ENCODE peak calls at places on chromosomes 2 and 18, in eight cellular contexts. G, C, A, T, P, K, N and J are unnamed samples.

GRCh38 chr2:186068154-186068826 is 329.7 kb downstream of the FSIP2 start:
- DNase-seq in G (no peak), C (no peak), A (peak), T (no peak), P (no peak), K (no peak), N (no peak), J (no peak)

GRCh38 chr18:75378674-75379315 is 48.7 kb downstream of the SMIM21 start:
- DNase-seq in G (no peak), C (no peak), A (no peak), T (no peak), P (no peak), K (no peak), N (no peak), J (no peak)

GRCh38 chr2:218870984-218871344 is 9.7 kb upstream of the WNT10A start:
- DNase-seq in G (no peak), C (no peak), A (no peak), T (no peak), P (no peak), K (no peak), N (no peak), J (no peak)

GRCh38 chr2:196801986-196802385 is 2.5 kb upstream of the GTF3C3 start:
- DNase-seq in G (no peak), C (no peak), A (no peak), T (no peak), P (no peak), K (no peak), N (no peak), J (no peak)

GRCh38 chr2:3547915-3548314 is 10.2 kb downstream of the RNASEH1 start:
- DNase-seq in G (no peak), C (no peak), A (no peak), T (no peak), P (no peak), K (no peak), N (no peak), J (no peak)

GRCh38 chr18:2906522-2907458 is 60.0 kb downstream of the EMILIN2 start:
- DNase-seq in G (peak), C (peak), A (no peak), T (peak), P (peak), K (no peak), N (no peak), J (peak)

GRCh38 chr18:45449761-45450227 is 165.5 kb upstream of the SLC14A2 start:
- DNase-seq in G (no peak), C (no peak), A (peak), T (no peak), P (no peak), K (peak), N (no peak), J (peak)

GRCh38 chr2:210459925-210460862 is 16.4 kb downstream of the LANCL1 start:
- DNase-seq in G (no peak), C (peak), A (no peak), T (peak), P (no peak), K (no peak), N (no peak), J (no peak)

GRCh38 chr2:107062599-107063196 is 176.7 kb upstream of the ST6GAL2 start:
- DNase-seq in G (no peak), C (no peak), A (no peak), T (no peak), P (no peak), K (no peak), N (no peak), J (no peak)

GRCh38 chr2:235860846-235861245 is 307.3 kb downstream of the GBX2 start:
- DNase-seq in G (no peak), C (no peak), A (no peak), T (no peak), P (no peak), K (no peak), N (no peak), J (no peak)

GRCh38 chr2:145184741-145185671 is 665.1 kb upstream of the ZEB2 start:
- DNase-seq in G (no peak), C (no peak), A (no peak), T (no peak), P (no peak), K (no peak), N (no peak), J (no peak)

GRCh38 chr2:135113322-135113721 is 61.2 kb downstream of the RAB3GAP1 start:
- DNase-seq in G (no peak), C (no peak), A (no peak), T (no peak), P (no peak), K (no peak), N (no peak), J (no peak)

GRCh38 chr2:45706028-45706427 is 54.6 kb downstream of the PRKCE start:
- DNase-seq in G (no peak), C (no peak), A (no peak), T (no peak), P (no peak), K (no peak), N (no peak), J (no peak)

GRCh38 chr2:156329031-156329921 is 3.2 kb downstream of the NR4A2 start:
- DNase-seq in G (no peak), C (no peak), A (no peak), T (no peak), P (no peak), K (no peak), N (no peak), J (no peak)

GRCh38 chr2:183081908-183082307 is 3.4 kb downstream of the DUSP19 start:
- DNase-seq in G (no peak), C (no peak), A (no peak), T (no peak), P (no peak), K (no peak), N (peak), J (no peak)

GRCh38 chr2:167240671-167241070 is 352.4 kb downstream of the XIRP2 start:
- DNase-seq in G (no peak), C (no peak), A (no peak), T (no peak), P (no peak), K (no peak), N (no peak), J (no peak)

GRCh38 chr2:26577442-26578433 is 63.4 kb downstream of the CIB4 start:
- DNase-seq in G (peak), C (peak), A (peak), T (peak), P (peak), K (peak), N (peak), J (peak)

GRCh38 chr2:46718797-46719196 is 196.8 kb downstream of the MCFD2 start:
- DNase-seq in G (no peak), C (no peak), A (no peak), T (no peak), P (no peak), K (no peak), N (no peak), J (no peak)

GRCh38 chr2:159131882-159132281 is 154.6 kb downstream of the WDSUB1 start:
- DNase-seq in G (no peak), C (no peak), A (no peak), T (no peak), P (no peak), K (no peak), N (peak), J (no peak)

GRCh38 chr2:23595601-23596251 is 210.7 kb downstream of the KLHL29 start:
- DNase-seq in G (peak), C (no peak), A (peak), T (no peak), P (no peak), K (peak), N (no peak), J (no peak)

GRCh38 chr2:33583194-33583938 is 15.7 kb downstream of the FAM98A start:
- DNase-seq in G (no peak), C (peak), A (peak), T (peak), P (no peak), K (no peak), N (peak), J (no peak)